ENCODE peak calls at places on chromosomes 1 and 21, in four cellular contexts. J, H, E and T are unnamed samples.

GRCh38 chr1:207393610-207394009 is 60.5 kb upstream of the CR2 start:
- DNase-seq in J (peak), H (peak), E (peak), T (peak)

GRCh38 chr21:28587748-28588147 is 404.9 kb downstream of the LTN1 start:
- DNase-seq in J (no peak), H (no peak), E (no peak), T (peak)

GRCh38 chr1:183209533-183210158 is 23.6 kb downstream of the LAMC2 start:
- DNase-seq in J (peak), H (peak), E (peak), T (peak)

GRCh38 chr1:94239796-94240195 is 2.4 kb upstream of the ARHGAP29 start:
- DNase-seq in J (no peak), H (no peak), E (no peak), T (no peak)

GRCh38 chr1:118842462-118843201 is 145.5 kb downstream of the TBX15 start:
- DNase-seq in J (no peak), H (no peak), E (no peak), T (no peak)

GRCh38 chr1:198577444-198577843 is 37.0 kb upstream of the ATP6V1G3 start:
- DNase-seq in J (peak), H (peak), E (peak), T (peak)

GRCh38 chr1:93753766-93754763 is 72.4 kb upstream of the BCAR3 start:
- DNase-seq in J (peak), H (peak), E (peak), T (peak)

GRCh38 chr1:55718758-55719671 is 503.9 kb upstream of the USP24 start:
- DNase-seq in J (peak), H (peak), E (peak), T (peak)

GRCh38 chr1:244325056-244325764 is 126.5 kb downstream of the ADSS2 start:
- DNase-seq in J (peak), H (no peak), E (no peak), T (no peak)

GRCh38 chr1:83889707-83890106 is 109.2 kb downstream of the TTLL7 start:
- DNase-seq in J (peak), H (peak), E (no peak), T (no peak)

GRCh38 chr1:16615253-16616252 is 2.2 kb upstream of the NBPF1 start:
- DNase-seq in J (no peak), H (no peak), E (no peak), T (no peak)

GRCh38 chr21:31752352-31752751 is 20.4 kb upstream of the SCAF4 start:
- DNase-seq in J (no peak), H (no peak), E (no peak), T (no peak)

GRCh38 chr21:41866274-41866809 is 12.8 kb downstream of the PRDM15 start:
- DNase-seq in J (no peak), H (no peak), E (no peak), T (no peak)

GRCh38 chr1:247358920-247359319 is 27.3 kb upstream of the ZNF496 start:
- DNase-seq in J (peak), H (peak), E (no peak), T (no peak)

GRCh38 chr1:22888320-22889075 is 84.2 kb downstream of the LACTBL1 start:
- DNase-seq in J (no peak), H (peak), E (no peak), T (no peak)

GRCh38 chr1:11602424-11602823 is 51.8 kb downstream of the FBXO2 start:
- DNase-seq in J (no peak), H (no peak), E (no peak), T (no peak)

GRCh38 chr1:102588536-102588935 is 519.8 kb downstream of the COL11A1 start:
- DNase-seq in J (peak), H (no peak), E (no peak), T (no peak)

GRCh38 chr1:202951437-202951836 is 6.7 kb downstream of the ADIPOR1 start:
- DNase-seq in J (no peak), H (no peak), E (no peak), T (no peak)

GRCh38 chr1:151612506-151613274 is 840 bp downstream of the SNX27 start:
- DNase-seq in J (peak), H (no peak), E (no peak), T (no peak)

DNA sequence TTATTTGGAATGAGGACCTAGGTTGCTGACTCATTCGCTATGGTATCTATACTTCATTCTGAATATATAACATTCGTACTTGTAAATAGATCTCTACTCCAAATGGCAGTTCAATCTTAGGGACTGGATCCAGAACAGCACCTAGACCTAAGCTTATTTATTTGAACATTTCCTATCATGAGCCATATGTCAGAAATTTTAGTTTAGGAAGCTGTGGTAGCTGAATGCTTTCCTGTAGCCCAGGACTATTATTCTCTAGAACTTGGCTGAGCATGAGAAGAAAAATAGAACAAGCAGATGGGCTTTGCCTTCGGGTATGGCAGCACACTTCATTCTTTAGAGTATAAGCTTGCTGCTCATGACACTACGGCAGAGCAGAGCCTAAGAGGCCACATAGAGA is 1114.4 kb upstream of the B3GALT2 start:
- DNase-seq in J (no peak), H (no peak), E (no peak), T (no peak)
- TF ChIP-seq CTCF in J (no peak), H (no peak), E (no peak), T (no peak)

DNA sequence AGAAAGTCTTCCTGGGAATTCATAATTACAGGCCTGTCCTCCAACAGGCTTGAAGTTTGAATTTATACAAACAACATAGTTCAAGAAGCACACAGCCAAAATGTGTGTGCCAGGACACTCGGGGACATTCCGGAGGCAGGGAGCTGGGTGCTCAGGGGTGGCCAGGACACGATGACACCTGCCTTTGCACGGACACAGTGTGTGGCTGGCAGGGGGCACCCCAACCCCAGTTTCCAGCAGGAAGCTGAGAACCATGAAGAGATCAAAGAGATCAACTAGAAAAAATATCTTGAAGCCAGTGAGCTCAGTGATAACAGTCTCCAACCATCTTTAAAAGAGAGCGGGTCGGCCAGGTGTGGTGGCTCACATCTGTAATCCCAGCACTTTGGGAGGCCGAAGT is 32.5 kb upstream of the TRAPPC10 start:
- DNase-seq in J (peak), H (no peak), E (no peak), T (no peak)
- TF ChIP-seq CTCF in J (peak), H (peak), E (no peak), T (peak)

GRCh38 chr1:87790756-87791155 is 462.1 kb downstream of the LMO4 start:
- DNase-seq in J (no peak), H (no peak), E (no peak), T (no peak)

GRCh38 chr1:87783315-87783714 is 454.6 kb downstream of the LMO4 start:
- DNase-seq in J (no peak), H (no peak), E (no peak), T (no peak)

GRCh38 chr1:87787551-87787950 is 458.9 kb downstream of the LMO4 start:
- DNase-seq in J (peak), H (peak), E (no peak), T (no peak)

GRCh38 chr1:87786218-87786617 is 457.5 kb downstream of the LMO4 start:
- DNase-seq in J (no peak), H (no peak), E (no peak), T (no peak)

GRCh38 chr1:87786861-87787548 is 458.3 kb downstream of the LMO4 start:
- DNase-seq in J (no peak), H (no peak), E (no peak), T (no peak)
- TF ChIP-seq CTCF in J (no peak), H (no peak), E (no peak), T (no peak)

GRCh38 chr1:2525524-2525895 is 886 bp downstream of the PANK4 start:
- DNase-seq in J (no peak), H (no peak), E (no peak), T (no peak)
- TF ChIP-seq CTCF in J (no peak), H (no peak), E (no peak), T (no peak)

DNA sequence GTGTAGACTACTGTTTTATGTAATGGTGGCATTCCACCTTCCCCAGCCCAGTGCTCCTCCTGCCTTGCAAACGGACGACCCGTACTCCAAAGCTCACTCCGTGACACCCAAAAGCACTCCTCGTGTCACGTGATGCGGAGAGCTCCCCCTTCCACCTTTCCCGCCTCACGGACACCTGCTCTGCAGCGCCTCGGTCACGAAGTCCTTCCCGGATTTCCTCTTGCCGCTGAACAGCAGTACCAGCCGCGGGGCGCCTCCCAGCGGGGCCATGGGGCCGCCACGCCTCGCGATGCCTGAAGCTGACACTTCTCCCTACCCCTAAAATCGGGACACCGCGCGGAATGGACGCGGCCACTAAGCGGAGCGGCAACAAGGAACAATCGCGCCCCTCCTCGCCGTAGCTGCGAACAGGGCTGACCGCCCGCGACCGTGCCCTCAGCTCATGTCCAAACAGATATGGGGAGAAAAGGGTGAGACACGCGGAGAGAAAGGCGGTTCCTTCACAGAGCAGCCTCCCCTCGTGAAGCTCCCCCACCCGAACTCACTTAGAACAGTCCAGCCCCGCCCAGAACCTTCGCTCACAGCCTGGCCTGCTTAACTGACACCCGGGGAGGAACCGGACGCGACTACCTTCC is at the start of gene PMVK:
- DNase-seq in J (peak), H (peak), E (peak), T (peak)
- TF ChIP-seq CTCF in J (peak), H (no peak), E (peak), T (peak)